ENCODE peak calls at places on chromosomes 6 and 20, in nine cellular contexts. G, R, H, O, P, W, M, F and L are unnamed samples.

GRCh38 chr20:41180599-41181333 is 43.4 kb downstream of the PLCG1 start:
- DNase-seq in R (peak), W (no peak), H (no peak), G (no peak), F (no peak), M (no peak), P (no peak), O (no peak), L (no peak)

GRCh38 chr6:36301085-36301658 is 31.3 kb downstream of the PNPLA1 start:
- DNase-seq in M (no peak), H (no peak), W (no peak), O (no peak), P (no peak), F (no peak), G (no peak), R (no peak), L (no peak)

GRCh38 chr6:137724495-137725211 is 142.4 kb upstream of the TNFAIP3 start:
- DNase-seq in H (peak), W (no peak), O (no peak), G (no peak), F (no peak), P (no peak), M (no peak), R (no peak), L (no peak)

GRCh38 chr20:7358670-7359069 is 581.6 kb downstream of the HAO1 start:
- DNase-seq in F (no peak), O (peak), P (no peak), H (no peak), W (no peak), G (no peak), R (no peak), M (no peak), L (no peak)

GRCh38 chr20:50957798-50958732 is at the start of gene DPM1:
- DNase-seq in O (peak), W (peak), R (peak), H (peak), F (peak), P (peak), G (peak), M (peak), L (peak)

GRCh38 chr6:4728949-4729348 is 47.3 kb upstream of the CDYL start:
- DNase-seq in H (no peak), M (no peak), W (no peak), O (no peak), G (no peak), F (no peak), R (no peak), P (no peak), L (no peak)

GRCh38 chr6:89073014-89073620 is 7.4 kb upstream of the PNRC1 start:
- DNase-seq in P (no peak), G (no peak), F (peak), R (no peak), O (peak), H (no peak), M (no peak), W (no peak), L (no peak)

GRCh38 chr6:110113989-110114388 is 65.5 kb downstream of the WASF1 start:
- DNase-seq in M (no peak), P (no peak), F (no peak), H (no peak), R (no peak), G (no peak), W (no peak), O (no peak), L (no peak)

GRCh38 chr6:133631421-133631820 is 257.5 kb upstream of the TCF21 start:
- DNase-seq in M (no peak), O (no peak), G (no peak), P (no peak), H (no peak), W (no peak), F (peak), R (no peak), L (no peak)

GRCh38 chr20:18916886-18917785 is 103.6 kb downstream of the SCP2D1 start:
- DNase-seq in M (no peak), G (no peak), R (no peak), O (no peak), W (no peak), H (no peak), F (no peak), P (no peak), L (no peak)

GRCh38 chr6:16991981-16992629 is 109.7 kb upstream of the STMND1 start:
- DNase-seq in R (no peak), F (peak), W (no peak), G (no peak), M (no peak), O (no peak), P (no peak), H (no peak), L (no peak)